ENCODE peak calls at places on chromosome 7, in five cellular contexts. R is naive thymus-derived CD8-positive, alpha-beta T cell; E is NCI-H345; A is HuH-7.5; P is amniotic stem cell. O is an unnamed sample.

GRCh38 chr7:33636359-33636758 is 269.0 kb upstream of the BMPER start:
- DNase-seq in E (no peak), R (no peak), A (no peak), P (no peak), O (no peak)

GRCh38 chr7:46003896-46004875 is 83.1 kb upstream of the IGFBP3 start:
- DNase-seq in R (no peak), E (no peak), P (no peak), A (no peak), O (no peak)

GRCh38 chr7:128708235-128708634 is 30.9 kb upstream of the CALU start:
- DNase-seq in E (no peak), A (no peak), R (no peak), P (no peak), O (no peak)

GRCh38 chr7:1679966-1680730 is 10.1 kb downstream of the ELFN1 start:
- DNase-seq in R (no peak), E (no peak), A (no peak), P (no peak), O (no peak)

GRCh38 chr7:2106920-2107319 is 125.8 kb downstream of the MAD1L1 start:
- DNase-seq in E (peak; percentile 89), A (no peak), R (no peak), P (no peak), O (no peak)

GRCh38 chr7:103658055-103659010 is 212.3 kb upstream of the SLC26A5 start:
- DNase-seq in P (no peak), A (no peak), E (no peak), R (no peak), O (no peak)

GRCh38 chr7:21999896-22000295 is 54.2 kb upstream of the CDCA7L start:
- DNase-seq in P (no peak), R (no peak), A (no peak), E (no peak), O (no peak)

GRCh38 chr7:149725916-149726315 is 47.5 kb downstream of the ZNF467 start:
- DNase-seq in P (no peak), A (no peak), R (no peak), E (no peak), O (no peak)

GRCh38 chr7:26675143-26675887 is 189.1 kb downstream of the SKAP2 start:
- DNase-seq in E (no peak), R (no peak), P (no peak), A (no peak), O (no peak)

GRCh38 chr7:5045558-5046396 is at the start of gene RBAK:
- DNase-seq in A (peak; percentile 84), R (peak; percentile 92), P (peak; percentile 84), E (peak; percentile 93), O (peak; percentile 93)

GRCh38 chr7:133081119-133081604 is 728 bp downstream of the CHCHD3 start:
- DNase-seq in R (no peak), E (no peak), A (no peak), P (no peak), O (no peak)

GRCh38 chr7:11557627-11558026 is 274.4 kb downstream of the THSD7A start:
- DNase-seq in A (peak; percentile 41), E (no peak), R (no peak), P (no peak), O (peak; percentile 50)

GRCh38 chr7:3013975-3014792 is 29.5 kb downstream of the CARD11 start:
- DNase-seq in P (no peak), A (no peak), R (no peak), E (no peak), O (no peak)

GRCh38 chr7:44606341-44607140 is at the start of gene OGDH:
- DNase-seq in P (peak; percentile 96), A (peak; percentile 98), E (peak; percentile 99), R (peak; percentile 100), O (peak; percentile 99)

GRCh38 chr7:90648107-90648506 is 52.0 kb downstream of the CDK14 start:
- DNase-seq in E (no peak), A (no peak), P (no peak), R (no peak), O (no peak)

GRCh38 chr7:117872565-117873055 is 631 bp downstream of the CTTNBP2 start:
- DNase-seq in R (no peak), A (peak; percentile 38), E (peak; percentile 37), P (no peak), O (peak; percentile 14)

GRCh38 chr7:141097430-141097829 is 23.6 kb downstream of the TMEM178B start:
- DNase-seq in A (no peak), P (no peak), E (no peak), R (no peak), O (no peak)

GRCh38 chr7:44540592-44541027 is 520 bp downstream of the NPC1L1 start:
- DNase-seq in E (no peak), R (no peak), A (no peak), P (no peak), O (no peak)

GRCh38 chr7:95817846-95818245 is 45.5 kb downstream of the DYNC1I1 start:
- DNase-seq in E (no peak), A (no peak), R (no peak), P (no peak), O (no peak)

GRCh38 chr7:8638076-8638475 is 204.7 kb downstream of the NXPH1 start:
- DNase-seq in P (no peak), E (peak; percentile 100), R (no peak), A (no peak), O (peak; percentile 98)

GRCh38 chr7:27793780-27794179 is 53.8 kb downstream of the TAX1BP1 start:
- DNase-seq in R (no peak), A (no peak), P (peak; percentile 58), E (no peak), O (no peak)

GRCh38 chr7:2637505-2638223 is 5.9 kb downstream of the TTYH3 start:
- DNase-seq in P (no peak), A (no peak), R (no peak), E (no peak), O (no peak)

GRCh38 chr7:26170663-26171062 is 18.7 kb downstream of the NFE2L3 start:
- DNase-seq in E (no peak), P (no peak), R (no peak), A (no peak), O (no peak)

GRCh38 chr7:42237891-42238531 is 1.0 kb upstream of the GLI3 start:
- DNase-seq in P (no peak), A (no peak), E (no peak), R (no peak), O (no peak)

GRCh38 chr7:24727165-24728120 is 29.8 kb downstream of the GSDME start:
- DNase-seq in A (no peak), P (no peak), R (no peak), E (no peak), O (no peak)

GRCh38 chr7:19984231-19984632 is 210.8 kb upstream of the TMEM196 start:
- DNase-seq in P (no peak), E (no peak), R (no peak), A (no peak), O (peak; percentile 13)

GRCh38 chr7:112103246-112103645 is 103.0 kb downstream of the DOCK4 start:
- DNase-seq in R (no peak), E (no peak), P (no peak), A (peak; percentile 12), O (no peak)

GRCh38 chr7:63071396-63071795 is 927.3 kb upstream of the ZNF722 start:
- DNase-seq in R (no peak), P (no peak), E (no peak), A (no peak), O (no peak)

GRCh38 chr7:22853674-22854157 is 31.1 kb upstream of the TOMM7 start:
- DNase-seq in P (no peak), E (no peak), R (peak; percentile 80), A (no peak), O (peak; percentile 44)

GRCh38 chr7:23074443-23075244 is 30.9 kb upstream of the KLHL7 start:
- DNase-seq in A (peak; percentile 19), E (peak; percentile 88), R (no peak), P (no peak), O (peak; percentile 47)

GRCh38 chr7:3065724-3066143 is 22.1 kb upstream of the CARD11 start:
- DNase-seq in A (no peak), R (peak; percentile 62), P (no peak), E (no peak), O (peak; percentile 38)

GRCh38 chr7:121605297-121605640 is 209.2 kb upstream of the FAM3C start:
- DNase-seq in E (peak; percentile 19), A (no peak), R (no peak), P (no peak), O (peak; percentile 45)

GRCh38 chr7:85528581-85528980 is 341.7 kb upstream of the SEMA3D start:
- DNase-seq in R (no peak), A (no peak), P (no peak), E (no peak), O (no peak)

GRCh38 chr7:57403601-57404342 is 46.2 kb upstream of the ZNF716 start:
- DNase-seq in E (no peak), R (no peak), P (no peak), A (no peak), O (peak; percentile 32)